ENCODE peak calls at places on chromosome 1, in ten cellular contexts. X, L, O, H, Z, S, I, C, R and A are unnamed samples.

GRCh38 chr1:227921461-227922185 is 26.1 kb downstream of the WNT9A start:
- DNase-seq in O (no peak), L (no peak), X (no peak), Z (no peak), S (no peak), C (no peak), I (no peak), R (no peak), H (no peak), A (no peak)

GRCh38 chr1:90480271-90480835 is 236.7 kb downstream of the BARHL2 start:
- DNase-seq in S (no peak), L (peak), O (no peak), X (no peak), Z (no peak), H (no peak), R (no peak), I (no peak), C (no peak), A (no peak)

GRCh38 chr1:47590523-47591225 is 152.8 kb downstream of the FOXD2 start:
- DNase-seq in L (no peak), O (no peak), C (no peak), R (no peak), Z (no peak), H (no peak), I (no peak), S (no peak), X (no peak), A (no peak)

GRCh38 chr1:201376464-201377374 is 761 bp downstream of the TNNT2 start:
- DNase-seq in S (peak), R (no peak), L (no peak), H (peak), X (no peak), Z (peak), C (peak), O (no peak), I (no peak), A (no peak)

GRCh38 chr1:25904942-25905679 is 1.1 kb downstream of the STMN1 start:
- DNase-seq in L (peak), H (peak), C (no peak), O (peak), Z (peak), S (peak), R (peak), X (peak), I (peak), A (peak)

GRCh38 chr1:233109121-233109520 is 158.7 kb downstream of the NTPCR start:
- DNase-seq in I (no peak), O (no peak), C (no peak), X (no peak), R (no peak), L (no peak), S (no peak), Z (no peak), H (no peak), A (no peak)

GRCh38 chr1:82269466-82269865 is 468.7 kb downstream of the ADGRL2 start:
- DNase-seq in Z (peak), L (no peak), I (no peak), H (no peak), O (no peak), R (no peak), C (peak), X (no peak), S (no peak), A (no peak)

GRCh38 chr1:227896710-227897655 is 50.7 kb downstream of the WNT9A start:
- DNase-seq in S (no peak), O (no peak), R (no peak), X (no peak), I (no peak), C (no peak), H (no peak), L (no peak), Z (no peak), A (no peak)

GRCh38 chr1:59903136-59903754 is 23.3 kb downstream of the CYP2J2 start:
- DNase-seq in L (peak), O (peak), S (peak), Z (peak), I (no peak), R (peak), H (peak), C (no peak), X (no peak), A (no peak)

GRCh38 chr1:182217071-182217470 is 155.6 kb upstream of the ZNF648 start:
- DNase-seq in H (no peak), I (no peak), Z (no peak), S (peak), L (no peak), O (no peak), R (no peak), C (no peak), X (no peak), A (no peak)

GRCh38 chr1:54302951-54303843 is 103.0 kb downstream of the SSBP3 start:
- DNase-seq in L (peak), Z (no peak), C (no peak), H (no peak), I (no peak), S (no peak), R (no peak), X (no peak), O (no peak), A (no peak)

GRCh38 chr1:154497026-154497806 is 4.8 kb upstream of the TDRD10 start:
- DNase-seq in L (no peak), H (peak), S (no peak), X (no peak), Z (no peak), I (no peak), C (no peak), R (no peak), O (no peak), A (no peak)

GRCh38 chr1:212558665-212559480 is 49.7 kb upstream of the ATF3 start:
- DNase-seq in X (peak), S (peak), Z (peak), R (peak), I (peak), O (peak), H (peak), L (peak), C (peak), A (peak)

GRCh38 chr1:19815801-19816736 is 986 bp upstream of the RNF186 start:
- DNase-seq in H (peak), L (peak), I (no peak), S (no peak), O (no peak), R (no peak), X (no peak), Z (no peak), C (no peak), A (no peak)

GRCh38 chr1:67956096-67956495 is 94.3 kb downstream of the DIRAS3 start:
- DNase-seq in C (no peak), Z (no peak), S (no peak), I (no peak), O (no peak), L (no peak), R (no peak), H (no peak), X (no peak), A (no peak)

GRCh38 chr1:191734321-191734720 is 423.9 kb upstream of the RGS18 start:
- DNase-seq in Z (no peak), O (no peak), X (no peak), L (no peak), H (no peak), I (no peak), S (no peak), C (no peak), R (no peak), A (no peak)

GRCh38 chr1:244614879-244615278 is 38.0 kb upstream of the DESI2 start:
- DNase-seq in X (no peak), C (no peak), L (no peak), Z (no peak), S (no peak), O (no peak), H (no peak), I (no peak), R (no peak), A (no peak)

GRCh38 chr1:179955318-179955638 is 668 bp downstream of the CEP350 start:
- DNase-seq in S (no peak), H (no peak), L (peak), C (no peak), R (no peak), O (peak), I (no peak), Z (no peak), X (no peak), A (no peak)

GRCh38 chr1:245475961-245476522 is 321.3 kb downstream of the KIF26B start:
- DNase-seq in L (no peak), X (no peak), Z (no peak), C (no peak), R (no peak), O (no peak), H (no peak), I (no peak), S (no peak), A (no peak)

GRCh38 chr1:64019818-64020217 is 183.6 kb upstream of the UBE2U start:
- DNase-seq in O (peak), Z (peak), R (no peak), C (no peak), L (no peak), S (peak), X (no peak), H (no peak), I (no peak), A (no peak)

GRCh38 chr1:207822602-207823451 is 71.0 kb downstream of the CD46 start:
- DNase-seq in L (peak), O (peak), H (no peak), C (no peak), X (peak), R (peak), Z (peak), I (peak), S (peak), A (peak)

GRCh38 chr1:24191860-24192259 is 4.8 kb upstream of the IFNLR1 start:
- DNase-seq in X (no peak), Z (peak), H (no peak), O (no peak), C (no peak), R (no peak), I (no peak), S (peak), L (no peak), A (no peak)

GRCh38 chr1:206550446-206550845 is 43.1 kb downstream of the RASSF5 start:
- DNase-seq in X (no peak), C (no peak), I (no peak), H (no peak), Z (no peak), L (no peak), S (no peak), R (no peak), O (no peak), A (no peak)

GRCh38 chr1:151036356-151036755 is at the start of gene BNIPL:
- DNase-seq in S (no peak), R (no peak), L (no peak), H (no peak), Z (no peak), C (no peak), X (no peak), I (no peak), O (no peak), A (no peak)

GRCh38 chr1:66332524-66332853 is 201.5 kb upstream of the SGIP1 start:
- DNase-seq in R (no peak), L (no peak), H (no peak), O (no peak), X (no peak), Z (no peak), S (no peak), I (no peak), C (no peak), A (no peak)

GRCh38 chr1:3727042-3727824 is 25.0 kb upstream of the CCDC27 start:
- DNase-seq in X (no peak), S (peak), C (no peak), R (no peak), I (no peak), O (peak), Z (peak), L (no peak), H (peak), A (no peak)

GRCh38 chr1:203686091-203686632 is 59.5 kb downstream of the ATP2B4 start:
- DNase-seq in C (no peak), R (no peak), Z (no peak), I (no peak), H (peak), O (peak), L (peak), X (no peak), S (peak), A (no peak)